ENCODE peak calls at places on chromosomes 4 and X, in nine cellular contexts. One of them, this sample, is unnamed.

GRCh38 chrX:106707771-106708454 is 18.6 kb upstream of the RNF128 start:
- DNase-seq in D341Med: no peak
- DNase-seq in GM23248: peak
- DNase-seq in T-helper 22 cell: no peak
- DNase-seq in CD4-positive, CD25-positive, alpha-beta regulatory T cell: no peak
- DNase-seq in naive thymus-derived CD8-positive, alpha-beta T cell: no peak
- DNase-seq in endothelial cell: no peak
- DNase-seq in CD8-positive, alpha-beta memory T cell: no peak
- DNase-seq in type B pancreatic cell: no peak
- DNase-seq in this sample: no peak

GRCh38 chrX:50188859-50189258 is 11.9 kb downstream of the AKAP4 start:
- DNase-seq in naive thymus-derived CD8-positive, alpha-beta T cell: no peak
- DNase-seq in type B pancreatic cell: no peak
- DNase-seq in GM23248: no peak
- DNase-seq in CD4-positive, CD25-positive, alpha-beta regulatory T cell: no peak
- DNase-seq in D341Med: no peak
- DNase-seq in CD8-positive, alpha-beta memory T cell: no peak
- DNase-seq in T-helper 22 cell: no peak
- DNase-seq in endothelial cell: no peak
- DNase-seq in this sample: no peak

GRCh38 chr4:7338876-7339623 is 95.7 kb downstream of the PSAPL1 start:
- DNase-seq in GM23248: no peak
- DNase-seq in T-helper 22 cell: no peak
- DNase-seq in type B pancreatic cell: no peak
- DNase-seq in endothelial cell: no peak
- DNase-seq in naive thymus-derived CD8-positive, alpha-beta T cell: no peak
- DNase-seq in D341Med: no peak
- DNase-seq in CD4-positive, CD25-positive, alpha-beta regulatory T cell: no peak
- DNase-seq in CD8-positive, alpha-beta memory T cell: no peak
- DNase-seq in this sample: no peak

GRCh38 chr4:182806259-182807252 is 110.6 kb downstream of the DCTD start:
- DNase-seq in endothelial cell: peak
- DNase-seq in CD8-positive, alpha-beta memory T cell: peak
- DNase-seq in CD4-positive, CD25-positive, alpha-beta regulatory T cell: peak
- DNase-seq in GM23248: peak
- DNase-seq in T-helper 22 cell: no peak
- DNase-seq in D341Med: peak
- DNase-seq in type B pancreatic cell: peak
- DNase-seq in naive thymus-derived CD8-positive, alpha-beta T cell: peak
- DNase-seq in this sample: peak

GRCh38 chr4:113145519-113146291 is 96.3 kb downstream of the ANK2 start:
- DNase-seq in endothelial cell: peak
- DNase-seq in CD8-positive, alpha-beta memory T cell: no peak
- DNase-seq in D341Med: no peak
- DNase-seq in GM23248: peak
- DNase-seq in CD4-positive, CD25-positive, alpha-beta regulatory T cell: no peak
- DNase-seq in T-helper 22 cell: no peak
- DNase-seq in type B pancreatic cell: no peak
- DNase-seq in naive thymus-derived CD8-positive, alpha-beta T cell: no peak
- DNase-seq in this sample: peak

GRCh38 chr4:153509724-153510123 is 43.6 kb downstream of the TMEM131L start:
- DNase-seq in T-helper 22 cell: no peak
- DNase-seq in CD4-positive, CD25-positive, alpha-beta regulatory T cell: no peak
- DNase-seq in endothelial cell: no peak
- DNase-seq in CD8-positive, alpha-beta memory T cell: no peak
- DNase-seq in naive thymus-derived CD8-positive, alpha-beta T cell: no peak
- DNase-seq in D341Med: no peak
- DNase-seq in GM23248: no peak
- DNase-seq in type B pancreatic cell: no peak
- DNase-seq in this sample: no peak

GRCh38 chr4:3649491-3649890 is 116.7 kb upstream of the ADRA2C start:
- DNase-seq in type B pancreatic cell: no peak
- DNase-seq in endothelial cell: no peak
- DNase-seq in GM23248: no peak
- DNase-seq in D341Med: no peak
- DNase-seq in CD8-positive, alpha-beta memory T cell: no peak
- DNase-seq in naive thymus-derived CD8-positive, alpha-beta T cell: no peak
- DNase-seq in T-helper 22 cell: no peak
- DNase-seq in CD4-positive, CD25-positive, alpha-beta regulatory T cell: no peak
- DNase-seq in this sample: no peak

GRCh38 chrX:152895724-152896420 is 2.0 kb upstream of the ZNF185 start:
- DNase-seq in type B pancreatic cell: no peak
- DNase-seq in CD8-positive, alpha-beta memory T cell: no peak
- DNase-seq in CD4-positive, CD25-positive, alpha-beta regulatory T cell: no peak
- DNase-seq in GM23248: peak
- DNase-seq in endothelial cell: no peak
- DNase-seq in naive thymus-derived CD8-positive, alpha-beta T cell: no peak
- DNase-seq in D341Med: no peak
- DNase-seq in T-helper 22 cell: no peak
- DNase-seq in this sample: no peak

GRCh38 chrX:154396948-154397887 is 959 bp upstream of the RPL10 start:
- DNase-seq in CD8-positive, alpha-beta memory T cell: peak
- DNase-seq in T-helper 22 cell: peak
- DNase-seq in D341Med: peak
- DNase-seq in naive thymus-derived CD8-positive, alpha-beta T cell: peak
- DNase-seq in endothelial cell: peak
- DNase-seq in CD4-positive, CD25-positive, alpha-beta regulatory T cell: peak
- DNase-seq in type B pancreatic cell: no peak
- DNase-seq in GM23248: peak
- DNase-seq in this sample: peak

GRCh38 chr4:86818845-86819244 is 30.3 kb downstream of the SLC10A6 start:
- DNase-seq in D341Med: no peak
- DNase-seq in GM23248: no peak
- DNase-seq in CD8-positive, alpha-beta memory T cell: no peak
- DNase-seq in type B pancreatic cell: no peak
- DNase-seq in T-helper 22 cell: no peak
- DNase-seq in CD4-positive, CD25-positive, alpha-beta regulatory T cell: no peak
- DNase-seq in naive thymus-derived CD8-positive, alpha-beta T cell: no peak
- DNase-seq in endothelial cell: no peak
- DNase-seq in this sample: peak

GRCh38 chr4:38565271-38566199 is 98.5 kb upstream of the KLF3 start:
- DNase-seq in naive thymus-derived CD8-positive, alpha-beta T cell: no peak
- DNase-seq in endothelial cell: no peak
- DNase-seq in type B pancreatic cell: no peak
- DNase-seq in GM23248: peak
- DNase-seq in CD4-positive, CD25-positive, alpha-beta regulatory T cell: no peak
- DNase-seq in T-helper 22 cell: no peak
- DNase-seq in D341Med: no peak
- DNase-seq in CD8-positive, alpha-beta memory T cell: no peak
- DNase-seq in this sample: no peak